ENCODE peak calls at places on chromosomes 16 and 17, in nine cellular contexts. One of them, this sample, is unnamed.

GRCh38 chr16:1309888-1310831 is 724 bp downstream of the UBE2I start:
- DNase-seq in AG09309: no peak
- DNase-seq in PC-3: no peak
- DNase-seq in AG04449: no peak
- DNase-seq in adrenal gland: peak; percentile 75
- DNase-seq in astrocyte of the cerebellum: peak; percentile 13
- DNase-seq in lower leg skin: peak; percentile 95
- DNase-seq in fibroblast of pulmonary artery: peak; percentile 48
- DNase-seq in IMR-90: peak; percentile 45
- DNase-seq in this sample: peak; percentile 46

GRCh38 chr17:79811036-79811887 is 14.4 kb upstream of the CBX8 start:
- DNase-seq in AG09309: no peak
- DNase-seq in PC-3: peak; percentile 68
- DNase-seq in AG04449: no peak
- DNase-seq in adrenal gland: no peak
- DNase-seq in astrocyte of the cerebellum: no peak
- DNase-seq in lower leg skin: no peak
- DNase-seq in fibroblast of pulmonary artery: no peak
- DNase-seq in IMR-90: no peak
- DNase-seq in this sample: peak; percentile 81

GRCh38 chr17:8494506-8495111 is 58.9 kb downstream of the NDEL1 start:
- DNase-seq in AG09309: no peak
- DNase-seq in PC-3: no peak
- DNase-seq in AG04449: no peak
- DNase-seq in adrenal gland: no peak
- DNase-seq in astrocyte of the cerebellum: no peak
- DNase-seq in lower leg skin: no peak
- DNase-seq in fibroblast of pulmonary artery: no peak
- DNase-seq in IMR-90: no peak
- DNase-seq in this sample: no peak

GRCh38 chr17:82241183-82241925 is 12.5 kb downstream of the SLC16A3 start:
- DNase-seq in AG09309: no peak
- DNase-seq in PC-3: peak; percentile 74
- DNase-seq in AG04449: no peak
- DNase-seq in adrenal gland: peak; percentile 92
- DNase-seq in astrocyte of the cerebellum: no peak
- DNase-seq in lower leg skin: peak; percentile 95
- DNase-seq in fibroblast of pulmonary artery: peak; percentile 74
- DNase-seq in IMR-90: peak; percentile 36
- DNase-seq in this sample: peak; percentile 93

GRCh38 chr16:2365895-2366294 is 25.4 kb upstream of the ABCA3 start:
- DNase-seq in AG09309: peak; percentile 29
- DNase-seq in PC-3: no peak
- DNase-seq in AG04449: peak; percentile 45
- DNase-seq in adrenal gland: peak; percentile 68
- DNase-seq in astrocyte of the cerebellum: peak; percentile 24
- DNase-seq in lower leg skin: no peak
- DNase-seq in fibroblast of pulmonary artery: peak; percentile 64
- DNase-seq in IMR-90: peak; percentile 70
- DNase-seq in this sample: no peak

GRCh38 chr16:75044800-75045361 is 46.1 kb downstream of the ZNRF1 start:
- DNase-seq in AG09309: peak; percentile 17
- DNase-seq in PC-3: no peak
- DNase-seq in AG04449: no peak
- DNase-seq in adrenal gland: no peak
- DNase-seq in astrocyte of the cerebellum: no peak
- DNase-seq in lower leg skin: peak; percentile 87
- DNase-seq in fibroblast of pulmonary artery: peak; percentile 59
- DNase-seq in IMR-90: no peak
- DNase-seq in this sample: no peak

GRCh38 chr17:57350266-57350665 is 93.9 kb downstream of the MSI2 start:
- DNase-seq in AG09309: no peak
- DNase-seq in PC-3: no peak
- DNase-seq in AG04449: no peak
- DNase-seq in adrenal gland: no peak
- DNase-seq in astrocyte of the cerebellum: no peak
- DNase-seq in lower leg skin: no peak
- DNase-seq in fibroblast of pulmonary artery: no peak
- DNase-seq in IMR-90: peak; percentile 70
- DNase-seq in this sample: no peak

GRCh38 chr16:84808812-84809211 is 11.0 kb upstream of the CRISPLD2 start:
- DNase-seq in AG09309: no peak
- DNase-seq in PC-3: no peak
- DNase-seq in AG04449: no peak
- DNase-seq in adrenal gland: no peak
- DNase-seq in astrocyte of the cerebellum: no peak
- DNase-seq in lower leg skin: no peak
- DNase-seq in fibroblast of pulmonary artery: no peak
- DNase-seq in IMR-90: no peak
- DNase-seq in this sample: no peak

GRCh38 chr17:39009471-39010085 is 42.4 kb upstream of the FBXO47 start:
- DNase-seq in AG09309: no peak
- DNase-seq in PC-3: no peak
- DNase-seq in AG04449: no peak
- DNase-seq in adrenal gland: no peak
- DNase-seq in astrocyte of the cerebellum: no peak
- DNase-seq in lower leg skin: no peak
- DNase-seq in fibroblast of pulmonary artery: no peak
- DNase-seq in IMR-90: no peak
- DNase-seq in this sample: no peak

GRCh38 chr17:79019631-79020584 is 4.1 kb upstream of the C1QTNF1 start:
- DNase-seq in AG09309: no peak
- DNase-seq in PC-3: peak; percentile 86
- DNase-seq in AG04449: no peak
- DNase-seq in adrenal gland: peak; percentile 82
- DNase-seq in astrocyte of the cerebellum: peak; percentile 55
- DNase-seq in lower leg skin: peak; percentile 93
- DNase-seq in fibroblast of pulmonary artery: peak; percentile 91
- DNase-seq in IMR-90: peak; percentile 78
- DNase-seq in this sample: peak; percentile 45

GRCh38 chr16:22075776-22076175 is 16.6 kb upstream of the VWA3A start:
- DNase-seq in AG09309: no peak
- DNase-seq in PC-3: no peak
- DNase-seq in AG04449: no peak
- DNase-seq in adrenal gland: no peak
- DNase-seq in astrocyte of the cerebellum: no peak
- DNase-seq in lower leg skin: no peak
- DNase-seq in fibroblast of pulmonary artery: no peak
- DNase-seq in IMR-90: peak; percentile 19
- DNase-seq in this sample: no peak

DNA sequence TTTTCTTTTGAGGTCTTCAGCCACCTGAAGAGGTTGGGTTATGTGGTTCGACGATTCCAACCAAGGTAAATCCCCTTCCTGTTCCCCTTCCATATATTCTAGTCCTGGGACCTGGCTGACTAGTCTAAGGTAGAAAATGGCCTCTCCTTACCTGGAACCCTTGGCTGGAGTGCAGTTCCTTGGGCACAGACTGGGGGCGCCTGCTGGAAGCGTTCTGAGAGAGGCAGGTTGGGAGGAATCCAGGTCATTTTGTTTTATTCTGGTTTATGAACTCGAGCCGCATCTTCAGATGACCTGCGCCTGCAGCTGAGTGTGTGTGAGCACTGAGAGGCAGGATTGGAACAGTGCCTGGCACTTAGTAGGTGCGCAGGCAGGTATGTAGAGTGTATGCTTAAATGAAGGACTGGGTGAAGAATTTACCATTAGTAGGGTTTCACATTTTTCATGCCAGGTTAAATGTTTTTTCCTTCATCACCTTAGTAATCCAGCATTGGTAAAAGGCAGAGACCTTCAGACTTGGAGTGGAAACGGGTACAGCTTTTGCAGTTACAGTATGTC is 2.7 kb downstream of the TSEN54 start:
- DNase-seq in AG09309: no peak
- DNase-seq in PC-3: no peak
- DNase-seq in AG04449: no peak
- DNase-seq in adrenal gland: no peak
- DNase-seq in astrocyte of the cerebellum: no peak
- DNase-seq in lower leg skin: no peak
- DNase-seq in fibroblast of pulmonary artery: no peak
- DNase-seq in IMR-90: no peak
- DNase-seq in this sample: peak; percentile 41
- TF ChIP-seq CTCF in AG09309: no peak
- TF ChIP-seq CTCF in PC-3: no peak
- TF ChIP-seq CTCF in AG04449: no peak
- TF ChIP-seq CTCF in adrenal gland: no peak
- TF ChIP-seq CTCF in astrocyte of the cerebellum: no peak
- TF ChIP-seq CTCF in lower leg skin: no peak
- TF ChIP-seq CTCF in fibroblast of pulmonary artery: no peak
- TF ChIP-seq CTCF in IMR-90: no peak
- TF ChIP-seq CTCF in this sample: no peak

GRCh38 chr17:68789203-68789962 is 165.8 kb downstream of the ABCA8 start:
- DNase-seq in AG09309: no peak
- DNase-seq in PC-3: no peak
- DNase-seq in AG04449: no peak
- DNase-seq in adrenal gland: no peak
- DNase-seq in astrocyte of the cerebellum: no peak
- DNase-seq in lower leg skin: no peak
- DNase-seq in fibroblast of pulmonary artery: no peak
- DNase-seq in IMR-90: no peak
- DNase-seq in this sample: no peak

GRCh38 chr17:68784431-68784830 is 170.8 kb downstream of the ABCA8 start:
- DNase-seq in AG09309: no peak
- DNase-seq in PC-3: no peak
- DNase-seq in AG04449: no peak
- DNase-seq in adrenal gland: no peak
- DNase-seq in astrocyte of the cerebellum: no peak
- DNase-seq in lower leg skin: no peak
- DNase-seq in fibroblast of pulmonary artery: no peak
- DNase-seq in IMR-90: no peak
- DNase-seq in this sample: no peak

GRCh38 chr17:68783861-68784260 is 171.3 kb downstream of the ABCA8 start:
- DNase-seq in AG09309: no peak
- DNase-seq in PC-3: peak; percentile 25
- DNase-seq in AG04449: no peak
- DNase-seq in adrenal gland: peak; percentile 45
- DNase-seq in astrocyte of the cerebellum: no peak
- DNase-seq in lower leg skin: no peak
- DNase-seq in fibroblast of pulmonary artery: no peak
- DNase-seq in IMR-90: no peak
- DNase-seq in this sample: no peak

GRCh38 chr17:68782829-68783228 is 172.4 kb downstream of the ABCA8 start:
- DNase-seq in AG09309: peak; percentile 79
- DNase-seq in PC-3: no peak
- DNase-seq in AG04449: no peak
- DNase-seq in adrenal gland: peak; percentile 48
- DNase-seq in astrocyte of the cerebellum: no peak
- DNase-seq in lower leg skin: peak; percentile 86
- DNase-seq in fibroblast of pulmonary artery: no peak
- DNase-seq in IMR-90: no peak
- DNase-seq in this sample: no peak

DNA sequence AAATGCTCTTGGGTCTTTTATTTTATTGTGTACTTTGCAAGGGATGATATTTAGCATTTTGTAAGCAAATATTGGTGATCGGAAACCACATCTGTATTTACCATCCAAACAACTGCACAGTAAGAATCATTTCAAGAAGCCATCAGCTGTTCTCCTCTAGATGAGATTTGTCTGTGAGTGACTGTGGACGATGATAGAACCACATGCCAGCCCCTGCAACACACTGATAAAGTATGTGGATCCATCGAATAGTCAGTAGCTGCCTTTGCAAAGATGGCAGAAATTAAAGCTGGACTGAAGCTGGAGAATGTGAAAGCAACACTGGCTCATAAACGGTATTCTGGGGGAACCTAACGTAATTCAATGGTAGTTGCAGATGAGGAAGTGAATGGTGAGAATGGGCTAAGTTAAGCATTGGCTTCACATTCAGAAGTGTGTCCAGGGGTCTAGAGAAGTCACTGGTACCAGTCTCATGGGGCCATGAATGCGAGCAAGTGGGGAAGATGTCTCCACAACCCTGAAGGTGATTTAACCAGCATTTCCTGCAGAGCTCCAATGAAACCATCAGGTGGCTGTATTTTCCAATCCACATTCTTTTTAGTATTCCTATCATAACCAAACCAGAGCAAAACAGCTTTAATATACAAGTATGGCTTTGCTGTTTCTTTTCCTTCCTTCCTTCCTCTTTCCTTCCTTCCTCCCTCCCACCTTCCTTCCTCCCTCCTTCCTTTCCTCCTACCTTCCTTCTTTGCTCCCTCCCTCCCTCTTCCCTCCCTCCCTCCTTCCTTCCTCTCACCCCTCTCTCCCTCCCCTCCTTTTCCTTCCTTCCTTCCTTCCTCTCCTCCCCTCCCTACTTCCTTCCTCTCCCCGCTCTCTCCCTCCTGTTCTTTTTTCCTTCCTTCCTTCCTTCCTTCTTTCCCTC is 169.4 kb downstream of the ABCA8 start:
- DNase-seq in AG09309: no peak
- DNase-seq in PC-3: peak; percentile 22
- DNase-seq in AG04449: no peak
- DNase-seq in adrenal gland: no peak
- DNase-seq in astrocyte of the cerebellum: no peak
- DNase-seq in lower leg skin: no peak
- DNase-seq in fibroblast of pulmonary artery: no peak
- DNase-seq in IMR-90: no peak
- DNase-seq in this sample: no peak
- H3K4me3 ChIP-seq in AG09309: no peak overlapping the region
- H3K4me3 ChIP-seq in PC-3: no peak overlapping the region
- H3K4me3 ChIP-seq in AG04449: no peak overlapping the region
- H3K4me3 ChIP-seq in adrenal gland: no peak overlapping the region
- H3K4me3 ChIP-seq in astrocyte of the cerebellum: no peak overlapping the region
- H3K4me3 ChIP-seq in lower leg skin: no peak overlapping the region
- H3K4me3 ChIP-seq in fibroblast of pulmonary artery: no peak overlapping the region
- H3K4me3 ChIP-seq in IMR-90: no peak overlapping the region
- H3K4me3 ChIP-seq in this sample: no peak overlapping the region

GRCh38 chr16:89489040-89489721 is 1.2 kb downstream of the ANKRD11 start:
- DNase-seq in AG09309: peak; percentile 93
- DNase-seq in PC-3: peak; percentile 82
- DNase-seq in AG04449: peak; percentile 87
- DNase-seq in adrenal gland: peak; percentile 89
- DNase-seq in astrocyte of the cerebellum: peak; percentile 87
- DNase-seq in lower leg skin: peak; percentile 96
- DNase-seq in fibroblast of pulmonary artery: peak; percentile 98
- DNase-seq in IMR-90: peak; percentile 96
- DNase-seq in this sample: peak; percentile 85
- TF ChIP-seq CTCF in AG09309: peak; percentile 27
- TF ChIP-seq CTCF in PC-3: no peak
- TF ChIP-seq CTCF in AG04449: peak; percentile 16
- TF ChIP-seq CTCF in adrenal gland: peak; percentile 56
- TF ChIP-seq CTCF in astrocyte of the cerebellum: no peak
- TF ChIP-seq CTCF in lower leg skin: no peak
- TF ChIP-seq CTCF in fibroblast of pulmonary artery: peak; percentile 25
- TF ChIP-seq CTCF in IMR-90: peak; percentile 28
- TF ChIP-seq CTCF in this sample: peak; percentile 54

DNA sequence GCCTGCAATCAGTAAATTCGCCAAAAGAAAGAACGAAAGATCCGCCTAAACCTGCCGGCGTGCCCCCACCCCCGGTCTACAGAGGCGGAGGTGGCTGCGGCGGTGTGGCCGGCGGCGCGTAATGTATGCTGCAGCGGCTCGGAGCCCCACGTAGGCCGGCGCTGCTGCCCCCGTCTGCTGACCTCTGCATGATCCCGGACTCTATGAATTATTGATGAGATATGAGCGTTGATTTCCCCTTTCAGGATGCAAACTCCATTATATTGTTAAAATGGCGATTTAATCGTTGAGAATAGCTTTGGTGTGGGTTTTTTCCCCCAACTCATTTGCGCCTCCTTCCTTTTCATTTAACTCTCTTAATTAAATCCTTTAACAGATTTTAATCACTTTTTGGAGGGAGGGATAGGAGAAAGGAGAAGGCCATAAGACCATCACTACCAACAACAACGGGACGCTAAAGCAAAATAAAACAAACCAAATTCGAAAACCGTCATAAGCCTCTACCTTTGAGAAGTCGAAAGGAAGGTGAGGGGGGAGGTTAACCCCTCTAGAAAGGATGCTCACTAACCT is 3.6 kb downstream of the HOXB3 start:
- DNase-seq in AG09309: no peak
- DNase-seq in PC-3: no peak
- DNase-seq in AG04449: no peak
- DNase-seq in adrenal gland: no peak
- DNase-seq in astrocyte of the cerebellum: no peak
- DNase-seq in lower leg skin: no peak
- DNase-seq in fibroblast of pulmonary artery: no peak
- DNase-seq in IMR-90: peak; percentile 41
- DNase-seq in this sample: no peak
- H3K4me3 ChIP-seq in AG09309: no peak overlapping the region
- H3K4me3 ChIP-seq in PC-3: peak overlapping the region; percentile 83
- H3K4me3 ChIP-seq in AG04449: peak overlapping the region; percentile 76
- H3K4me3 ChIP-seq in adrenal gland: no peak overlapping the region
- H3K4me3 ChIP-seq in astrocyte of the cerebellum: peak overlapping the region; percentile 50
- H3K4me3 ChIP-seq in lower leg skin: no peak overlapping the region
- H3K4me3 ChIP-seq in fibroblast of pulmonary artery: peak overlapping the region; percentile 61
- H3K4me3 ChIP-seq in IMR-90: peak overlapping the region; percentile 91
- H3K4me3 ChIP-seq in this sample: peak overlapping the region; percentile 62